ENCODE peak calls at places on chromosomes 6 and 20, in eight cellular contexts. One of them, this sample, is unnamed.

GRCh38 chr6:149451361-149452061 is 33.3 kb downstream of the ZC3H12D start:
- DNase-seq in stomach: no peak
- DNase-seq in GM20000: no peak
- DNase-seq in RWPE1: no peak
- DNase-seq in heart right ventricle: no peak
- DNase-seq in glutamatergic neuron: peak; percentile 47
- DNase-seq in HFF-Myc: no peak
- DNase-seq in nephron progenitor cell: peak; percentile 65
- DNase-seq in this sample: no peak

GRCh38 chr6:41429506-41430504 is 94.4 kb downstream of the NCR2 start:
- DNase-seq in stomach: no peak
- DNase-seq in GM20000: no peak
- DNase-seq in RWPE1: no peak
- DNase-seq in heart right ventricle: no peak
- DNase-seq in glutamatergic neuron: no peak
- DNase-seq in HFF-Myc: no peak
- DNase-seq in nephron progenitor cell: no peak
- DNase-seq in this sample: no peak

GRCh38 chr6:137852346-137852745 is 14.7 kb upstream of the TNFAIP3 start:
- DNase-seq in stomach: no peak
- DNase-seq in GM20000: no peak
- DNase-seq in RWPE1: no peak
- DNase-seq in heart right ventricle: no peak
- DNase-seq in glutamatergic neuron: no peak
- DNase-seq in HFF-Myc: no peak
- DNase-seq in nephron progenitor cell: no peak
- DNase-seq in this sample: peak; percentile 71

GRCh38 chr6:12718025-12718424 is 1.5 kb downstream of the PHACTR1 start:
- DNase-seq in stomach: no peak
- DNase-seq in GM20000: no peak
- DNase-seq in RWPE1: peak; percentile 12
- DNase-seq in heart right ventricle: no peak
- DNase-seq in glutamatergic neuron: no peak
- DNase-seq in HFF-Myc: peak; percentile 10
- DNase-seq in nephron progenitor cell: no peak
- DNase-seq in this sample: peak; percentile 10

GRCh38 chr6:1311400-1312192 is at the start of gene FOXQ1:
- DNase-seq in stomach: peak; percentile 94
- DNase-seq in GM20000: peak; percentile 40
- DNase-seq in RWPE1: peak; percentile 66
- DNase-seq in heart right ventricle: no peak
- DNase-seq in glutamatergic neuron: peak; percentile 60
- DNase-seq in HFF-Myc: no peak
- DNase-seq in nephron progenitor cell: peak; percentile 69
- DNase-seq in this sample: no peak

GRCh38 chr6:136323431-136324112 is 33.9 kb upstream of the BCLAF1 start:
- DNase-seq in stomach: no peak
- DNase-seq in GM20000: no peak
- DNase-seq in RWPE1: no peak
- DNase-seq in heart right ventricle: no peak
- DNase-seq in glutamatergic neuron: no peak
- DNase-seq in HFF-Myc: no peak
- DNase-seq in nephron progenitor cell: no peak
- DNase-seq in this sample: no peak

GRCh38 chr6:157669747-157670216 is 153.3 kb upstream of the SNX9 start:
- DNase-seq in stomach: peak; percentile 82
- DNase-seq in GM20000: no peak
- DNase-seq in RWPE1: peak; percentile 78
- DNase-seq in heart right ventricle: peak; percentile 78
- DNase-seq in glutamatergic neuron: peak; percentile 62
- DNase-seq in HFF-Myc: no peak
- DNase-seq in nephron progenitor cell: peak; percentile 63
- DNase-seq in this sample: no peak

GRCh38 chr6:158068893-158069799 is 87.5 kb downstream of the SYNJ2 start:
- DNase-seq in stomach: peak; percentile 80
- DNase-seq in GM20000: no peak
- DNase-seq in RWPE1: peak; percentile 95
- DNase-seq in heart right ventricle: no peak
- DNase-seq in glutamatergic neuron: no peak
- DNase-seq in HFF-Myc: no peak
- DNase-seq in nephron progenitor cell: no peak
- DNase-seq in this sample: no peak

GRCh38 chr6:25366785-25367657 is 87.8 kb downstream of the CARMIL1 start:
- DNase-seq in stomach: no peak
- DNase-seq in GM20000: peak; percentile 36
- DNase-seq in RWPE1: no peak
- DNase-seq in heart right ventricle: no peak
- DNase-seq in glutamatergic neuron: no peak
- DNase-seq in HFF-Myc: no peak
- DNase-seq in nephron progenitor cell: no peak
- DNase-seq in this sample: no peak

GRCh38 chr20:36497856-36498255 is 43.5 kb upstream of the MYL9 start:
- DNase-seq in stomach: peak; percentile 74
- DNase-seq in GM20000: no peak
- DNase-seq in RWPE1: no peak
- DNase-seq in heart right ventricle: peak; percentile 55
- DNase-seq in glutamatergic neuron: no peak
- DNase-seq in HFF-Myc: no peak
- DNase-seq in nephron progenitor cell: no peak
- DNase-seq in this sample: no peak

GRCh38 chr6:12260458-12261041 is 29.6 kb upstream of the EDN1 start:
- DNase-seq in stomach: no peak
- DNase-seq in GM20000: no peak
- DNase-seq in RWPE1: no peak
- DNase-seq in heart right ventricle: no peak
- DNase-seq in glutamatergic neuron: no peak
- DNase-seq in HFF-Myc: no peak
- DNase-seq in nephron progenitor cell: no peak
- DNase-seq in this sample: no peak

GRCh38 chr6:79762370-79762769 is 131.2 kb downstream of the SH3BGRL2 start:
- DNase-seq in stomach: no peak
- DNase-seq in GM20000: no peak
- DNase-seq in RWPE1: no peak
- DNase-seq in heart right ventricle: no peak
- DNase-seq in glutamatergic neuron: no peak
- DNase-seq in HFF-Myc: no peak
- DNase-seq in nephron progenitor cell: no peak
- DNase-seq in this sample: peak; percentile 25

GRCh38 chr20:23583526-23583925 is 15.2 kb upstream of the CST9L start:
- DNase-seq in stomach: no peak
- DNase-seq in GM20000: no peak
- DNase-seq in RWPE1: peak; percentile 99
- DNase-seq in heart right ventricle: no peak
- DNase-seq in glutamatergic neuron: no peak
- DNase-seq in HFF-Myc: no peak
- DNase-seq in nephron progenitor cell: no peak
- DNase-seq in this sample: peak; percentile 9

GRCh38 chr6:28587011-28587745 is 61.5 kb downstream of the GPX5 start:
- DNase-seq in stomach: peak; percentile 73
- DNase-seq in GM20000: peak; percentile 44
- DNase-seq in RWPE1: peak; percentile 88
- DNase-seq in heart right ventricle: peak; percentile 19
- DNase-seq in glutamatergic neuron: peak; percentile 78
- DNase-seq in HFF-Myc: no peak
- DNase-seq in nephron progenitor cell: peak; percentile 48
- DNase-seq in this sample: peak; percentile 36

GRCh38 chr6:69090132-69090531 is 455.1 kb downstream of the ADGRB3 start:
- DNase-seq in stomach: no peak
- DNase-seq in GM20000: no peak
- DNase-seq in RWPE1: no peak
- DNase-seq in heart right ventricle: peak; percentile 17
- DNase-seq in glutamatergic neuron: no peak
- DNase-seq in HFF-Myc: no peak
- DNase-seq in nephron progenitor cell: no peak
- DNase-seq in this sample: peak; percentile 74

GRCh38 chr6:39102024-39102820 is 12.8 kb downstream of the SAYSD1 start:
- DNase-seq in stomach: peak; percentile 55
- DNase-seq in GM20000: peak; percentile 49
- DNase-seq in RWPE1: no peak
- DNase-seq in heart right ventricle: no peak
- DNase-seq in glutamatergic neuron: peak; percentile 82
- DNase-seq in HFF-Myc: no peak
- DNase-seq in nephron progenitor cell: peak; percentile 66
- DNase-seq in this sample: no peak
- TF ChIP-seq CTCF in stomach: no peak
- TF ChIP-seq CTCF in GM20000: peak; percentile 42
- TF ChIP-seq CTCF in RWPE1: no peak
- TF ChIP-seq CTCF in heart right ventricle: no peak
- TF ChIP-seq CTCF in glutamatergic neuron: peak; percentile 73
- TF ChIP-seq CTCF in HFF-Myc: peak; percentile 47
- TF ChIP-seq CTCF in nephron progenitor cell: peak; percentile 67
- TF ChIP-seq CTCF in this sample: no peak

GRCh38 chr20:45391559-45391958 is 13.4 kb upstream of the TP53TG5 start:
- DNase-seq in stomach: no peak
- DNase-seq in GM20000: no peak
- DNase-seq in RWPE1: no peak
- DNase-seq in heart right ventricle: no peak
- DNase-seq in glutamatergic neuron: no peak
- DNase-seq in HFF-Myc: no peak
- DNase-seq in nephron progenitor cell: no peak
- DNase-seq in this sample: no peak

GRCh38 chr20:45394221-45395113 is 13.6 kb upstream of the DBNDD2 start:
- DNase-seq in stomach: no peak
- DNase-seq in GM20000: no peak
- DNase-seq in RWPE1: no peak
- DNase-seq in heart right ventricle: no peak
- DNase-seq in glutamatergic neuron: no peak
- DNase-seq in HFF-Myc: no peak
- DNase-seq in nephron progenitor cell: no peak
- DNase-seq in this sample: no peak

GRCh38 chr20:45395114-45395415 is 13.0 kb upstream of the DBNDD2 start:
- DNase-seq in stomach: no peak
- DNase-seq in GM20000: no peak
- DNase-seq in RWPE1: no peak
- DNase-seq in heart right ventricle: no peak
- DNase-seq in glutamatergic neuron: no peak
- DNase-seq in HFF-Myc: no peak
- DNase-seq in nephron progenitor cell: no peak
- DNase-seq in this sample: no peak

GRCh38 chr20:45390931-45391330 is 12.8 kb upstream of the TP53TG5 start:
- DNase-seq in stomach: no peak
- DNase-seq in GM20000: no peak
- DNase-seq in RWPE1: no peak
- DNase-seq in heart right ventricle: no peak
- DNase-seq in glutamatergic neuron: no peak
- DNase-seq in HFF-Myc: no peak
- DNase-seq in nephron progenitor cell: no peak
- DNase-seq in this sample: no peak

DNA sequence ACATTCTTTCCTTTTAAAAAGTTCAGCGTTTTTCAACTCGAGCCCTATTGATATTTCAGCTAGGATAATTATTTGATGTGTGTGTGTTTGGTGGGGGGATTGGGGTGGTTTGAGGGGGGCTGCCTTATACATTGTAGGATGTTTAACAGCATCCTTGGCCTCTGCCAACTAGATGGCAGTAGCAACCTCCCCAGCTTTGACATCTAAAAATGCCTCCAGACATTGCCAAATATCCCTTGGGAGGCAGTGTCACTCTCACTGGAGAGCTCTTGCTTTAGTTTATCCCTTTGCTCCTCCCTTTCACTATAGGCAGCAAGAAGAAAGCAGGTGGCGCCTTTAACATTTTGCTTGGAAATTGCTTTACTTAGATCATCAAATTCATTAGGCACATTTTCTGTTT is 14.6 kb upstream of the TP53TG5 start:
- DNase-seq in stomach: no peak
- DNase-seq in GM20000: no peak
- DNase-seq in RWPE1: no peak
- DNase-seq in heart right ventricle: no peak
- DNase-seq in glutamatergic neuron: no peak
- DNase-seq in HFF-Myc: no peak
- DNase-seq in nephron progenitor cell: no peak
- DNase-seq in this sample: no peak
- TF ChIP-seq CTCF in stomach: no peak
- TF ChIP-seq CTCF in GM20000: no peak
- TF ChIP-seq CTCF in RWPE1: no peak
- TF ChIP-seq CTCF in heart right ventricle: no peak
- TF ChIP-seq CTCF in glutamatergic neuron: no peak
- TF ChIP-seq CTCF in HFF-Myc: no peak
- TF ChIP-seq CTCF in nephron progenitor cell: no peak
- TF ChIP-seq CTCF in this sample: peak; percentile 34

DNA sequence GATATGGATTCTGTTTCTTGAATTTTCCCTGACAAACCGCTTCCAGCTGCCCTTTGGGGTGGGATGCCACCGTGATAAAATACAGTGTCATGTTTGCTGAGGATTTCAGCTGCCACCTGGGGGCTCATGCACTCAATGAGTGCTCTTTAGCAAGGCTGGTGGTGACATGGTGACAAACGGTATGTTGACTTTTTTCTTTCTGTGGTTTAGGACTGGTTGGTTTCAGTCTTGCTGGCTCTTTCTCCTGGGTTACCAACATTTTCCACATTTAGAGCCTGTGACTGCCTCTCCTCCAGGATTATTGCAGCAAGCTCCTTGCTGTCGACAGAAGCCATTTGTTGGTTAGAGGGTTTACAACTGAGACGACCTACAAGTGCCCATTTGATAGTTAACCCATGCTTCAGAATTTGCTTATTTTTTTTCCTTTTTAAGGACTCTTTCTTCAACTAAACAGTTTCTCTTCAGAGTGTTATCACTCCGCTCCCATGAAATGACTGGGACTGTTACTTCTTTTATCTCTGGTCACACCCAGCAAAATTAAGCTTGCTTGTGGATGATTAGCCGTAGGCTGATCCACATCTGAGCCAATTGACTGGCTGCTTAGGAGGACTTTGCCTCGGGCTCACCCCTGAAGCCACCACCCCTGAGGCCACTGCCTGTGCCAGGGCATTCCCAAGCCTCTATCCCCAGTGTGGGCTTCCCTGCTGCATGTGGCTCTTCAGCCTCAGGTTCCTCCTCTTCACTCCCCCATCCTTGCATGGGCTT is 48.4 kb upstream of the CDYL start:
- DNase-seq in stomach: no peak
- DNase-seq in GM20000: peak; percentile 34
- DNase-seq in RWPE1: no peak
- DNase-seq in heart right ventricle: no peak
- DNase-seq in glutamatergic neuron: no peak
- DNase-seq in HFF-Myc: no peak
- DNase-seq in nephron progenitor cell: no peak
- DNase-seq in this sample: no peak
- TF ChIP-seq CTCF in stomach: no peak
- TF ChIP-seq CTCF in GM20000: no peak
- TF ChIP-seq CTCF in RWPE1: no peak
- TF ChIP-seq CTCF in heart right ventricle: no peak
- TF ChIP-seq CTCF in glutamatergic neuron: no peak
- TF ChIP-seq CTCF in HFF-Myc: no peak
- TF ChIP-seq CTCF in nephron progenitor cell: no peak
- TF ChIP-seq CTCF in this sample: no peak

DNA sequence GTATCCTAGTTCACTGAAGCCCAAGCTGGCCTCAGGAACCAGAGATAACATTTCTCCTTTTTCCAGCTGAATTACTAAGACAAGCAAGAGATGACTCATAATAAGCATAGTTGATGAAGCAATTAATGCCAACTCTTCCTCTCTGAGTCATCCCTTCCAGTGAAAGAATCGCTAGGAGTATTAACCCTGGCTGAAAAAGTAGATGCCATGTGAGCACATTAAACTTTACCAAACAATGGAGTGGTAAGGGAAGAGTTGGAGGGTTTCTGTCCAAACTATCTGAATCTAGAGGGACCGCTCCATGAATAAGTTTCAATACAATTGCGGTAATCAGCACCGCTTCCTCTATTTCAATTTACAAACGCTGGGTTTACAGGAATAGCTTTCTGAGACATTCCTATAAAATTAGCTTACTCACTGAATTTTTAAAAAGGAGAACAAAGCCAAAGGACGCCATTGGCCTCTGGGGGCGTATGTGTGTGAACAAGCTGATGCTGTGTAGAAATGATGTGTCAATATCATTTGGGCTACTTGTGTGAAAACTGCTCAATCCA is 48.3 kb downstream of the ATXN1 start:
- DNase-seq in stomach: no peak
- DNase-seq in GM20000: no peak
- DNase-seq in RWPE1: peak; percentile 82
- DNase-seq in heart right ventricle: peak; percentile 24
- DNase-seq in glutamatergic neuron: no peak
- DNase-seq in HFF-Myc: peak; percentile 38
- DNase-seq in nephron progenitor cell: no peak
- DNase-seq in this sample: peak; percentile 95
- TF ChIP-seq CTCF in stomach: no peak
- TF ChIP-seq CTCF in GM20000: peak; percentile 37
- TF ChIP-seq CTCF in RWPE1: peak; percentile 28
- TF ChIP-seq CTCF in heart right ventricle: no peak
- TF ChIP-seq CTCF in glutamatergic neuron: no peak
- TF ChIP-seq CTCF in HFF-Myc: peak; percentile 48
- TF ChIP-seq CTCF in nephron progenitor cell: no peak
- TF ChIP-seq CTCF in this sample: peak; percentile 57

This sample was measured in epithelial cell of proximal tubule.